ENCODE peak calls at places on chromosomes 16 and 17, in four cellular contexts. O, X, W and U are unnamed samples.
A peak's percentile ranks its signal among the peaks of the same experiment; 100 is the strongest.

GRCh38 chr17:8965394-8966168 is at the start of gene PIK3R5:
- DNase-seq in O (peak; percentile 48), X (no peak), W (no peak), U (no peak)

GRCh38 chr17:67353161-67353560 is 13.2 kb downstream of the PSMD12 start:
- DNase-seq in O (no peak), X (no peak), W (no peak), U (no peak)

GRCh38 chr16:75570351-75571104 is 4.3 kb downstream of the GABARAPL2 start:
- DNase-seq in O (no peak), X (no peak), W (no peak), U (no peak)

GRCh38 chr16:73792199-73793108 is 504.2 kb upstream of the PSMD7 start:
- DNase-seq in O (no peak), X (no peak), W (no peak), U (no peak)

GRCh38 chr16:1188781-1189189 is 35.9 kb downstream of the CACNA1H start:
- DNase-seq in O (peak; percentile 42), X (no peak), W (peak; percentile 34), U (no peak)

GRCh38 chr16:598823-599739 is 9.2 kb downstream of the RAB40C start:
- DNase-seq in O (no peak), X (no peak), W (no peak), U (no peak)

GRCh38 chr16:23016372-23016771 is 132.9 kb downstream of the USP31 start:
- DNase-seq in O (no peak), X (no peak), W (no peak), U (no peak)

GRCh38 chr17:64057701-64058263 is 37.3 kb upstream of the ICAM2 start:
- DNase-seq in O (no peak), X (no peak), W (no peak), U (no peak)

GRCh38 chr16:13332713-13333255 is 431.4 kb downstream of the SHISA9 start:
- DNase-seq in O (no peak), X (no peak), W (no peak), U (no peak)

GRCh38 chr16:87581867-87582220 is 20.5 kb upstream of the JPH3 start:
- DNase-seq in O (peak; percentile 69), X (peak; percentile 84), W (peak; percentile 99), U (peak; percentile 80)

GRCh38 chr17:49196520-49196919 is 13.9 kb downstream of the GNGT2 start:
- DNase-seq in O (no peak), X (no peak), W (no peak), U (no peak)

DNA sequence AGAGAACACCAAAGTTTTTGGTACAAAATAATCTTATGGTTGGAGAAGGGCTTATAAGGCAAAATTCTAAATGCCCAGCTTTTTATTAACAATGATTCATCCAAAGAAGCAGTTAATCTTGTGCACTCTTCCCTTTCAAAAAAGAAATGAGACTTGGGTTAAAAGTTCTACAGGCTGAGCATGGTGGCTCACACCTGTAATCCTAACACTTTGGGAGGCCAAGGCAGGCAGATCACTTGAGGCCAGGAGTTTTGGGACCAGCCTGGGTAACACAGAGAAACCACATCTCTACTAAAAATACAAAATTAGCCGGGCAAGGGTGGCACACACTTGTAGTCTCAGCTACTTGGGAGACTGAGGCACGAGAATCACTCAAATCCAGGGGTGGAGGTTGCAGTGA is 4.5 kb downstream of the SRSF1 start:
- DNase-seq in O (no peak), X (no peak), W (no peak), U (no peak)
- H3K4me3 ChIP-seq in O (no peak overlapping the region), X (no peak overlapping the region), W (no peak overlapping the region), U (no peak overlapping the region)

GRCh38 chr17:68458260-68459029 is 1.1 kb upstream of the WIPI1 start:
- DNase-seq in O (no peak), X (no peak), W (no peak), U (no peak)

GRCh38 chr17:68459030-68459376 is 1.7 kb upstream of the WIPI1 start:
- DNase-seq in O (no peak), X (no peak), W (no peak), U (no peak)

GRCh38 chr17:68456529-68457167 is 648 bp downstream of the WIPI1 start:
- DNase-seq in O (peak; percentile 81), X (peak; percentile 59), W (peak; percentile 90), U (peak; percentile 74)

GRCh38 chr17:68457168-68457538 is at the start of gene WIPI1:
- DNase-seq in O (no peak), X (no peak), W (peak; percentile 23), U (no peak)

DNA sequence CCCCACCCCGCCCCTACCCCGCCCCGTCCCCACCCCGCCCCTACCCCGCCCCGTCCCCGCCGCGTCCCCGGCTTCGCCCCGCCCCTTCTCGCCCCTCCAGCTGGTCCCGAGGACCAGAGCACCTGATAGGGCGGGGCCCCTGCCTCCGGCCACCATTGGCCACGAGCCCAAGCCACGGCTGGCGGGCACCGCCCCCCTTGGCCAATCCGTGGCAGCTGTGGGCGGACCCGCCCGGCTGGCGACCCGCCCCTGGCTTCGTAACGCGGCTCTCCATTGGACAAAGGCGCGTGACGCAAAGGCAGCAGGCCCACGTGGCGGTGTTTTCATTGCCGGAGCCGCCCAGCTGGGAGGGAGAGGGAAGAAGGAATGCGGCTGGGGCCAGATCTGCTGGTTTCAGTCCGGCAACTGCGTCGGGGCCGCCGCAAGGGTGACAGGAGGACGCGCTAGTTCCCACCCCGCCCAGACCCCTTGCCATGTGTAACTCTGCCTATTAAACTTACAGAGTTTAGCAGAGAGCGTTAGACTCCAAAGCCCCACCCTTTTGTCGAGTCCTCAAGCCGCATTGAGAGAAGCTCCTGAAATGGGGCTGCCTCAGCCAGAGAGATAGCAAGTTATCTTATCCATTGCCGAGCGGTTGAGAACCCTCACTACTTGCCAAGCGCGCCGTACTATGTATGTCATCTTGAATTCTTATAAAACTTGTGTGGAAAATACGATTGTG is 403 bp upstream of the WIPI1 start:
- DNase-seq in O (peak; percentile 99), X (peak; percentile 96), W (peak; percentile 98), U (peak; percentile 91)
- TF ChIP-seq CTCF in O (no peak), X (no peak), W (no peak), U (no peak)

DNA sequence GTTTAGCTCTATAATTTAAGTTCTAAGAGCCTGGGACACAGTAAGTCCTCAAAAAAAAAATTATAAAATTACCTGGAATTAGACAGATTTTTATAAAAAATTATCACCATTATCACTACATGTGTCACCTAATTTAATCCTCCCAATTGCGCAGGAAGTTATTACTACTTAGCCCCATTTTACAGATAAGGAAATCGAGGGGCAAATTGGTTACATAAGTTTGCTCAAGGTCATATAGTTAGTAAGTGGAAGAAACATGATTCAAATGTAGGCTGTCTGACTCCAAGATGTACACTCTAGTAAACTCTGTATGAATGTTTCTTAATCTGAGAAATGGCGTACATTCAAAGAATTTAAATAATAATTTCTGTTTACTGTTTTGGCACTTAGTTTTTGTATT is 2.6 kb downstream of the AATF start:
- DNase-seq in O (no peak), X (no peak), W (no peak), U (no peak)
- H3K4me3 ChIP-seq in O (no peak overlapping the region), X (no peak overlapping the region), W (no peak overlapping the region), U (no peak overlapping the region)

GRCh38 chr16:27181020-27181419 is 22.3 kb upstream of the KDM8 start:
- DNase-seq in O (no peak), X (no peak), W (no peak), U (no peak)
- TF ChIP-seq CTCF in O (no peak), X (no peak), W (no peak), U (peak; percentile 12)

GRCh38 chr17:28710948-28711722 is 553 bp downstream of the PROCA1 start:
- DNase-seq in O (peak; percentile 87), X (no peak), W (peak; percentile 76), U (peak; percentile 61)

GRCh38 chr17:28712037-28712704 is 483 bp upstream of the PROCA1 start:
- DNase-seq in O (peak; percentile 46), X (no peak), W (no peak), U (no peak)

GRCh38 chr17:28711723-28712036 is at the start of gene PROCA1:
- DNase-seq in O (no peak), X (no peak), W (no peak), U (no peak)

GRCh38 chr17:28714281-28714680 is 2.6 kb upstream of the PROCA1 start:
- DNase-seq in O (no peak), X (no peak), W (no peak), U (no peak)

DNA sequence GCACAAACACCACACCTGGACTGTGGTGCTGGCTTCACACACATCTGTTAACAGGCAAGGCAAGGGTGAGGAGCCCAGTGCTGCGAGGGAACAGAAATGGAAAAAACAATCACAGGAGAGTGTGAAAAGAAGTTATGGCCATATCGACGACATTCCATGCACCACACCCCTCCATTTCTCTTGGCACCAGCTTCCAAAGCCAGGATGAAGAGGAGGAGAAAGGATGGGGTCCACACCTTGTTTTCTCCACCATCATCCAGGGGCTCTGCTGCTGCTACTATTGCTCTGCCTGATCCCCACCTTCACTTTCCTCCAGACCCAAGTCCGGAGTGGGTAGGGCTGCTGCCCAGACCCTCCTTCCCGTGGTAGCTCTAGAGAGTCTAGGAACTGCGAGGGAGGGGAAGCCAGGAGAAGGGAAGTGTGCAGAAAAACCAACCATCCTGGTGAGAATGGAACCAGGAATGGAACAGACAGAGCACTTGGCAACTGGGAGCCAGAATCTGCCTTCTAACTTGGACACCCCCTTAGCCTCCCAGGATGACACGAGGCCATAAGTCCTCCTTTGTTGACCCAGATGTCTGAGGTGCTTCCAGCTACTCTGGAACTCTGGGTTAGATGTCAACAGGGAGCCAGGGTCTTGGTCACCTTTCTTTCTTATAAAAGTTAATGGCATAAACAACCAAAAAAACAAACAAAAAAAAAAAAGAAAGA is 1.2 kb upstream of the PROCA1 start:
- DNase-seq in O (no peak), X (no peak), W (no peak), U (no peak)
- H3K4me3 ChIP-seq in O (no peak overlapping the region), X (no peak overlapping the region), W (no peak overlapping the region), U (no peak overlapping the region)